ENCODE peak calls at places on chromosomes 4 and X, in ten cellular contexts. T is ovary; Z is stimulated activated CD4-positive, alpha-beta T cell treated with anti-CD3 and anti-CD28 coated beads, Interleukin-2, amount 100 ng/mL, for 48 hours; L is nephron progenitor cell; X is iPS-NIHi11; P is tibial artery; H is COR-L47; D is NCI-H1417 treated with DMSO at 0.1 percent for 48 hours; S is activated naive CD4-positive, alpha-beta T cell; G is ecto neural progenitor cell. B is an unnamed sample.
A peak's percentile ranks its signal among the peaks of the same experiment; 100 is the strongest.

GRCh38 chr4:168441412-168441811 is 38.9 kb downstream of the DDX60L start:
- DNase-seq in T (no peak), Z (no peak), L (no peak), X (no peak), P (no peak), H (no peak), D (no peak), S (no peak), G (no peak), B (no peak)

GRCh38 chr4:101989551-101989950 is 199.0 kb downstream of the BANK1 start:
- DNase-seq in T (no peak), Z (no peak), L (no peak), X (no peak), P (no peak), H (no peak), D (no peak), S (no peak), G (no peak), B (no peak)

GRCh38 chrX:43971966-43972961 is 926 bp downstream of the NDP start:
- DNase-seq in T (no peak), Z (no peak), L (no peak), X (no peak), P (no peak), H (no peak), D (no peak), S (no peak), G (no peak), B (no peak)

GRCh38 chr4:147822128-147822527 is 90.2 kb downstream of the ARHGAP10 start:
- DNase-seq in T (peak; percentile 96), Z (no peak), L (no peak), X (no peak), P (peak; percentile 92), H (peak; percentile 19), D (no peak), S (no peak), G (no peak), B (peak; percentile 98)

GRCh38 chrX:138669693-138670092 is 41.8 kb downstream of the FGF13 start:
- DNase-seq in T (no peak), Z (no peak), L (no peak), X (no peak), P (no peak), H (no peak), D (no peak), S (no peak), G (no peak), B (no peak)

GRCh38 chr4:26081795-26082498 is 167.9 kb downstream of the SMIM20 start:
- DNase-seq in T (no peak), Z (no peak), L (no peak), X (peak; percentile 58), P (no peak), H (peak; percentile 71), D (peak; percentile 18), S (no peak), G (no peak), B (no peak)

GRCh38 chr4:24887881-24888430 is 24.9 kb downstream of the CCDC149 start:
- DNase-seq in T (no peak), Z (no peak), L (no peak), X (no peak), P (no peak), H (no peak), D (no peak), S (no peak), G (no peak), B (no peak)

GRCh38 chr4:41363384-41363981 is 106.8 kb downstream of the UCHL1 start:
- DNase-seq in T (no peak), Z (no peak), L (no peak), X (no peak), P (peak; percentile 67), H (no peak), D (no peak), S (no peak), G (no peak), B (no peak)

GRCh38 chrX:109352121-109352556 is 129.7 kb downstream of the GUCY2F start:
- DNase-seq in T (peak; percentile 27), Z (no peak), L (no peak), X (no peak), P (no peak), H (no peak), D (no peak), S (no peak), G (no peak), B (no peak)

GRCh38 chr4:153518637-153519384 is 52.7 kb downstream of the TMEM131L start:
- DNase-seq in T (no peak), Z (no peak), L (no peak), X (no peak), P (no peak), H (no peak), D (no peak), S (no peak), G (no peak), B (no peak)

GRCh38 chr4:174697896-174698295 is 131.2 kb downstream of the GLRA3 start:
- DNase-seq in T (no peak), Z (no peak), L (no peak), X (no peak), P (no peak), H (no peak), D (no peak), S (no peak), G (no peak), B (no peak)

B was measured in tibial nerve.